ENCODE peak calls at places on chromosomes 12 and 14, in six cellular contexts. O, Y, Q, A, E and M are unnamed samples.

GRCh38 chr14:51328942-51329350 is 88.9 kb downstream of the TMX1 start:
- DNase-seq in O (no peak), E (no peak), Q (no peak), Y (no peak), A (no peak), M (no peak)

GRCh38 chr12:124523071-124523470 is 44.3 kb downstream of the NCOR2 start:
- DNase-seq in Q (no peak), E (no peak), Y (no peak), O (no peak), A (no peak), M (no peak)

GRCh38 chr12:58916891-58917570 is 3.3 kb downstream of the LRIG3 start:
- DNase-seq in A (peak; percentile 65), O (no peak), Q (no peak), Y (peak; percentile 17), E (no peak), M (no peak)

GRCh38 chr14:104549536-104550339 is 29.8 kb upstream of the C14orf180 start:
- DNase-seq in O (no peak), Q (no peak), E (no peak), A (no peak), Y (no peak), M (peak; percentile 14)

GRCh38 chr12:112938751-112939150 is 477 bp downstream of the OAS3 start:
- DNase-seq in E (no peak), Y (peak; percentile 13), O (no peak), A (no peak), Q (no peak), M (no peak)

GRCh38 chr12:96445743-96446655 is 43.4 kb upstream of the CFAP54 start:
- DNase-seq in O (peak; percentile 90), A (no peak), Q (no peak), Y (peak; percentile 90), E (no peak), M (no peak)

GRCh38 chr12:85283560-85283959 is 3.5 kb downstream of the ALX1 start:
- DNase-seq in Y (no peak), E (no peak), Q (no peak), A (no peak), O (no peak), M (no peak)

GRCh38 chr14:80584638-80585505 is 356.7 kb downstream of the CEP128 start:
- DNase-seq in E (no peak), A (no peak), O (peak; percentile 95), Y (peak; percentile 93), Q (no peak), M (no peak)

GRCh38 chr14:57085801-57086200 is 182.9 kb downstream of the EXOC5 start:
- DNase-seq in Y (no peak), A (no peak), Q (peak; percentile 59), E (no peak), O (no peak), M (no peak)

DNA sequence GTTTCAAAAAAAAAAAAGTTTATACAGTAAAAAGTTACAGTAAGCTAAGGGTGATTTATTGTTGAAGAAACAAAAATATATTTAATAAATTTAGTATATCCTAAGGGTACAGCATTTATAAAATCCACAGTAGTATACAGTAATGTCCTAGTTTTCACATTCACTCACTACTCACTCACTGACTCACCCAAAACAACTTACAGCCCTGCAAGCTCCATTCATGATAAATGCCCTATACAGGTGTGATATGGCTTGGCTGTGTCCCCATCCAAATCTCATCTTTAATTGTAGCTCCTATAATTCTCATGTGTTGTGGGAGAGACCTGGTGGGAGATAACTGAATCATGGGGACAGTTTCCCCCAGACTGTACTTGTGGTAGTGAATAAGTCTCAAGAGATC is 61.7 kb downstream of the TC2N start:
- DNase-seq in O (no peak), A (no peak), E (no peak), Q (no peak), Y (no peak), M (no peak)
- H3K9me3 ChIP-seq in O (peaks cover 4% of the 10 kb centered on the region), A (no peaks in the 10 kb centered on the region), E (no peaks in the 10 kb centered on the region), Q (no peaks in the 10 kb centered on the region), Y (no peaks in the 10 kb centered on the region), M (peaks cover 46% of the 10 kb centered on the region)

GRCh38 chr12:94536040-94536965 is 76.6 kb upstream of the CEP83 start:
- DNase-seq in A (no peak), O (no peak), E (no peak), Q (no peak), Y (no peak), M (no peak)

GRCh38 chr12:94535614-94535932 is 75.9 kb upstream of the CEP83 start:
- DNase-seq in A (no peak), Y (no peak), E (peak; percentile 9), O (no peak), Q (no peak), M (no peak)

GRCh38 chr12:94534278-94534677 is 74.6 kb upstream of the CEP83 start:
- DNase-seq in Y (no peak), A (no peak), Q (no peak), E (no peak), O (no peak), M (no peak)

GRCh38 chr12:94531196-94531720 is 71.6 kb upstream of the CEP83 start:
- DNase-seq in O (no peak), A (no peak), Y (no peak), Q (no peak), E (no peak), M (no peak)

GRCh38 chr12:94534761-94535613 is 75.3 kb upstream of the CEP83 start:
- DNase-seq in Q (no peak), E (no peak), Y (no peak), O (no peak), A (no peak), M (no peak)
- H3K27ac ChIP-seq in Q (no peak overlapping the region), E (no peak overlapping the region), Y (no peak overlapping the region), O (no peak overlapping the region), A (no peak overlapping the region), M (no peak overlapping the region)

DNA sequence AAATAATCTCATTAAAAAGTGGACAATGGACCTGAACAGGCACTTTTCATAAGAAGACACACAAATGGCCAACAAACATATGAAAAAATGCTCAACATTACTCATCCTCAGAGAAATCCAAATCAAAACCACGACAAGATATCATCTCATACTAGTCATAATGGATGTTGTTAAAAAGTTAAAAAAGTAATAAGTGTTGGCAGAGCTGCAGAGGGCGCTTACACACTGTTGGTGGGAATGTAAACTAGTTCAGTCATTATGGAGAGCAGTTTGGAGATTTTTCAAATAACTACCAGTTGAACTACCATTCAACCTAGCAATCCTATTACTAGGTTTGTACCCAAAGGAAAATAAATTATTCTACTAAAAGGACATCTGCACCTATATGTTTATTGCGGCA is 47.2 kb downstream of the FOXG1 start:
- DNase-seq in A (no peak), O (no peak), Q (no peak), Y (peak; percentile 23), E (no peak), M (no peak)
- H3K9me3 ChIP-seq in A (no peaks in the 10 kb centered on the region), O (no peaks in the 10 kb centered on the region), Q (no peaks in the 10 kb centered on the region), Y (no peaks in the 10 kb centered on the region), E (no peaks in the 10 kb centered on the region), M (no peaks in the 10 kb centered on the region)

GRCh38 chr12:131948166-131948712 is 1.5 kb upstream of the EP400 start:
- DNase-seq in Q (peak; percentile 12), E (no peak), O (no peak), Y (no peak), A (no peak), M (no peak)
- H3K27ac ChIP-seq in Q (peak overlapping the region; percentile 88), E (peak overlapping the region; percentile 75), O (no peak overlapping the region), Y (no peak overlapping the region), A (no peak overlapping the region), M (peak overlapping the region; percentile 85)

DNA sequence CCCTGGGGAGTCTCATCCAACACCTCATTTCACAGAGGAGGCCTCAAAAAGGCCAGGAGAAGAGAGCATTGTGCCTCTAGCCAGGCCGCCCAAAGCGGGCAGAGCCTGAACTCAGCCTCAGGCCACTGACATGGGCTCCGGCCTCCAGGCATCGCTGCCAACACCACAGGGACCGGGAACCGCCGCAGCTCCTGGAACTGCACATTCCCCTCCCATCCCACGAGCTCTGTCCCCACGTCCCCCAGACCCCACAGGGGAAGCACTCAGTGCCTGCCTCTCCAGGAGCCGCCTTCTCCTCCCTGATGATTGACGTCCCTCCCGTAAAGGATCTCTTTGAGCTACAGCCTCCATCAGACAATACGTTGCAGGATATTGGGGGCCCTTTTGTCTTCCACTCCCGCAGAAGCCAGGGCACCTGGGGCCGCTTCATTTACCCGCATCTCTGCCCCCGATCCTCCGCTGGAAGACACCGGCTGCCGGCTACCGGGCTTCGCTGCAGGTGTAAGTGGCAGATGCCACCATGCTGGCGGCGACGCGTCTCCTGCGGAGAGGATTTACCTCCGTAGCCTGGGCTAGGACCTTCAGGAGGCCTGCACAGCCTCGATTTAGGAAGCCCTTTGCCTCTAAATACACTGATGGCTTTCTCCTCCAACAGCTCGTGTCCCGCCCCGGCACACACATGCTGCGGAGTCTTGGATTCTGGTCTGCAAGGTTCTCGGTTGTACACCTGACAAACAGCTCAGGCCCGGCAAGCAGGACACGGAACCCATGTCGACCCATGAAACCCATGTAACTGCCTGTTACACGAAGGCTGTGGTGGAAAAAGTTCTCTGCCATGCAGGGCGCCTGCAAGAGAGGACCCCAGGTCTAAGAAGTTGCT is 104.8 kb downstream of the RIMBP2 start:
- DNase-seq in Y (no peak), A (no peak), E (no peak), Q (no peak), O (no peak), M (peak; percentile 74)
- H3K9me3 ChIP-seq in Y (no peaks in the 10 kb centered on the region), A (no peaks in the 10 kb centered on the region), E (no peaks in the 10 kb centered on the region), Q (no peaks in the 10 kb centered on the region), O (no peaks in the 10 kb centered on the region), M (no peaks in the 10 kb centered on the region)

GRCh38 chr12:47377414-47378221 is 297.9 kb upstream of the AMIGO2 start:
- DNase-seq in A (peak; percentile 76), Y (peak; percentile 78), E (no peak), O (no peak), Q (peak; percentile 90), M (no peak)
- H3K27ac ChIP-seq in A (peak overlapping the region; percentile 6), Y (peak overlapping the region; percentile 42), E (no peak overlapping the region), O (no peak overlapping the region), Q (peak overlapping the region; percentile 86), M (no peak overlapping the region)

DNA sequence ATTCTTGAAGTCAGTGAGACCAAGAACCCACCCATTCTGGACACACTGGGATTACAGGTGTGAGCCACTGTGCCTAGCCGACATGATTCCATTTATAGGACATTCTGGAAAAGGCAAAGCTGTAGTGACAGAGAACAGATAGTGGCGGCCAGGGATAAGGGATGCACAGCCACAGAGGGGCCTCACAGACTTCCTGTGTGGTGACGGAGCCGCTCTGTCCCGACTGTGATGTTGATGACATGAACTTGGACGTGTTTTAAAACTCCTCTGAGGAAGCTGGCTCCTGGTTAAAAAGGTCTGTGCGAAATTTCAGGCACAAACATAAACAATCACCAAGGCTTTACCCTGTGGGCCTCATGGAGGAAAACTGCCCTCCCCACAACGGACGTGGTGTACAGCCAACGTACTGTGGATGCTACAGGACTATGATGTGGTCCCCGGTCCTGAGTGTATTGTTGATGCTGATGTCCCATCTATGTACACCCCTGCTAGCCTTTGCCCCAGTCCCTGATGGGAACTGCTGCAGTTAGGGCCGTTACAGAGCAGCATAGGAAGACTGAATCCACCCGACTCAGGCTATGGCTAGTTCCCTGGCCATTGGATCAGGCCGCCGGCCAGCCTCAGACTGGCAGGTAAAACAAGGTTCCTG is 15.9 kb downstream of the ZNF605 start:
- DNase-seq in O (no peak), E (no peak), Q (no peak), A (no peak), Y (no peak), M (no peak)
- H3K9me3 ChIP-seq in O (peaks cover 10% of the 10 kb centered on the region), E (no peaks in the 10 kb centered on the region), Q (no peaks in the 10 kb centered on the region), A (no peaks in the 10 kb centered on the region), Y (peaks cover 17% of the 10 kb centered on the region), M (peaks cover 90% of the 10 kb centered on the region)

DNA sequence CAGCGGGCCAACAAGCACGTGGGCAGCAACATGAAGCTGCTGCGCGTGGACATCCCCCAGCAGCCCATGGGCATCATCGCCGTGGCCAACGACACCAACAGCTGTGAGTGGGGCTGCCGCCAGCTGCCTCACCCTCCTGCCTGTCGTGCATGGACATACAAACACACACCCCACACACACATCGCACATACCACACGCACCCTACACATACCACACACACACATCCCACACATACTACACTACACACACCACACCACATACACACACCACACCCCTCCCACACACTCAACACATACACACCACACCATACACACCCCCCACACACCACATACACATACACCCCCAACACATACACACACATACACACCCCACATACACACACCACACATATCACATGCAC is 25.2 kb upstream of the NXPH4 start:
- DNase-seq in E (no peak), Y (no peak), O (no peak), A (no peak), Q (no peak), M (no peak)
- H3K27ac ChIP-seq in E (no peak overlapping the region), Y (no peak overlapping the region), O (no peak overlapping the region), A (no peak overlapping the region), Q (no peak overlapping the region), M (no peak overlapping the region)